ENCODE peak calls at places on chromosome 14, in four cellular contexts. One of them, this sample, is unnamed.

GRCh38 chr14:73722581-73722980 is 8.4 kb upstream of the PNMA1 start:
- DNase-seq in IMR-90: no peak
- DNase-seq in H9: no peak
- DNase-seq in mesendoderm: no peak
- DNase-seq in this sample: no peak

GRCh38 chr14:76491172-76491930 is 115.4 kb downstream of the ESRRB start:
- DNase-seq in IMR-90: no peak
- DNase-seq in H9: no peak
- DNase-seq in mesendoderm: no peak
- DNase-seq in this sample: no peak

GRCh38 chr14:57073986-57074385 is 194.7 kb downstream of the EXOC5 start:
- DNase-seq in IMR-90: no peak
- DNase-seq in H9: no peak
- DNase-seq in mesendoderm: no peak
- DNase-seq in this sample: no peak

GRCh38 chr14:76976623-76977005 is 51.9 kb downstream of the IRF2BPL start:
- DNase-seq in IMR-90: no peak
- DNase-seq in H9: no peak
- DNase-seq in mesendoderm: no peak
- DNase-seq in this sample: no peak

GRCh38 chr14:32697704-32698103 is 241.0 kb upstream of the NPAS3 start:
- DNase-seq in IMR-90: peak
- DNase-seq in H9: no peak
- DNase-seq in mesendoderm: no peak
- DNase-seq in this sample: peak

GRCh38 chr14:57982161-57982560 is 116.3 kb upstream of the SLC35F4 start:
- DNase-seq in IMR-90: no peak
- DNase-seq in H9: no peak
- DNase-seq in mesendoderm: no peak
- DNase-seq in this sample: no peak

GRCh38 chr14:28152453-28153044 is 614.0 kb upstream of the FOXG1 start:
- DNase-seq in IMR-90: no peak
- DNase-seq in H9: no peak
- DNase-seq in mesendoderm: no peak
- DNase-seq in this sample: no peak

GRCh38 chr14:105023791-105024480 is 3.1 kb upstream of the CDCA4 start:
- DNase-seq in IMR-90: peak
- DNase-seq in H9: no peak
- DNase-seq in mesendoderm: no peak
- DNase-seq in this sample: peak

GRCh38 chr14:98184467-98184866 is 1087.5 kb downstream of the BCL11B start:
- DNase-seq in IMR-90: no peak
- DNase-seq in H9: no peak
- DNase-seq in mesendoderm: no peak
- DNase-seq in this sample: no peak

GRCh38 chr14:92325835-92326234 is 2.9 kb downstream of the SLC24A4 start:
- DNase-seq in IMR-90: no peak
- DNase-seq in H9: no peak
- DNase-seq in mesendoderm: no peak
- DNase-seq in this sample: no peak

GRCh38 chr14:96102071-96102856 is 63.1 kb downstream of the C14orf132 start:
- DNase-seq in IMR-90: peak
- DNase-seq in H9: no peak
- DNase-seq in mesendoderm: peak
- DNase-seq in this sample: no peak

GRCh38 chr14:96363751-96364336 is 518 bp downstream of the GSKIP start:
- DNase-seq in IMR-90: peak
- DNase-seq in H9: peak
- DNase-seq in mesendoderm: peak
- DNase-seq in this sample: peak

GRCh38 chr14:77270361-77271112 is 469 bp downstream of the NGB start:
- DNase-seq in IMR-90: no peak
- DNase-seq in H9: no peak
- DNase-seq in mesendoderm: no peak
- DNase-seq in this sample: no peak

GRCh38 chr14:83733670-83734069 is 1796.3 kb upstream of the FLRT2 start:
- DNase-seq in IMR-90: no peak
- DNase-seq in H9: no peak
- DNase-seq in mesendoderm: peak
- DNase-seq in this sample: no peak

DNA sequence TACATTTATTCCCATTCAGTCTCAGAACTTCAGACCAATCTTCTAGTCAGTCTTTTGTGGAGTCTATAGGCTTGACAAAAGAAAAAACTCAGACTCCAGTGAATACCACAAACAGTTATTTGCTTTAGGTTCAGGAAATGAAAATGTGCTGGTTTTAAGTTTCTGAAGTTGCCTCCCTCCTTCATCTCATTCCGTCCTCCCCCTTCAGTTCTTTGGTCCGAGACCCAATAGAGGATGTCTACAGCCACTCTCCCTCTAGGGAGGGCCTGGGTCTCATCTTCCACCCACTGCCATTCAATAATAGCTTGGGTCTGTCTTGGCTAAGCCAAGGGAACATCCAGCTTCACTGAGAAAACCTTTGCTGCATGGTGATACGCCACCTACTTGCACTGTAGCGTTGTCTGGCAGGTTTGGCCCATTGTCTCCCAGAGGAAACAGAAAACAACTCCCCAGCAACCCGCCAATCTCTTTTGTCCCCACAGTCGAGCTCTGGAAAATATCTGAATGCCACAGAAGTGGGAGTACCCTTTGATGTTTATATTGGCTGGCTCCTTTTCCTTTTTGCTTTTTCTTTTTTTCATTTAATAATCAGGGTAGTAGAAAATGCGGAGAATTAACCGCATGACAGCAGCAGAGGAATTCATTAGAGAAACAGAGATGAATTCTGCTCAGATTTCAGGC is 380.0 kb downstream of the RAD51B start:
- DNase-seq in IMR-90: no peak
- DNase-seq in H9: peak
- DNase-seq in mesendoderm: peak
- DNase-seq in this sample: no peak
- H2BK120ac ChIP-seq in IMR-90: no peak
- H2BK120ac ChIP-seq in H9: no peak
- H2BK120ac ChIP-seq in mesendoderm: no peak
- H2BK120ac ChIP-seq in this sample: no peak

DNA sequence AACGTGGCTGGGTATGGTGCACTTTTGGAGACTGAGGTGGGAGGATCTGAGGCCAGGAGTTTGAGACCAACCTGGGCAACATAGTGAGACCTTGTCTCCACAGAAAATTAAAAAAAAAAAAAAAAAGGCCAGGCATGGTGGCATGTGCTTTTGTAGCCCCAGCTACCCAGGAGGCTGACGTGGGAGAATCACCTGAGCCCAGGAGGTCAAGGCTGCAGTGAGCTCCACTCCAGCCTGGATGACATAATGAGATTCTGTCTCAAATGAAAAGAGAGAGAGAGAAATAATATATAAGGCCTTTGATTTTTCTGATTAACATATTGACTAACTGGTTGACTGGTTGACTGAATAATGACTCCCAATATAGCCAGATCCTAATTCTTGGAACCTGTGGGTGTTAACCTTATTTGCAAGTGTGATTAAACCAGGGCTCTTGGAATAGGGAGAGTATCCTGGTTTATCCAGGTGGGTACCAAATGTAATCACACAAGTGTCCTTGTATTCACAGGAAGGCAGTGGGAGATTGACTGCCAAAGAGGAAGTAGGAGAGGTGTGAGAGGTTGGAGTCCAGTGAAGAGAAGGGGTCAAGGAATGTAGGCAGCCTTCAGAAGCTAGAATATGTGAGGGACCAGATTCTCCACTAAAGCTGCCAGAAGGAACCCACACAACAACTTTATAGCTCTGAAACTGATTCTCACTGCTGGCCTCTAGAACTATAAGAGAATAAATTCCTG is 12.0 kb downstream of the YY1 start:
- DNase-seq in IMR-90: no peak
- DNase-seq in H9: no peak
- DNase-seq in mesendoderm: peak
- DNase-seq in this sample: no peak
- H3K4ac ChIP-seq in IMR-90: no peak
- H3K4ac ChIP-seq in H9: no peak
- H3K4ac ChIP-seq in mesendoderm: no peak
- H3K4ac ChIP-seq in this sample: no peak

GRCh38 chr14:71606064-71606463 is 326.2 kb upstream of the RGS6 start:
- DNase-seq in IMR-90: no peak
- DNase-seq in H9: no peak
- DNase-seq in mesendoderm: no peak
- DNase-seq in this sample: no peak
- H3K23ac ChIP-seq in IMR-90: no peak
- H3K23ac ChIP-seq in H9: no peak
- H3K23ac ChIP-seq in mesendoderm: no peak
- H3K23ac ChIP-seq in this sample: no peak

DNA sequence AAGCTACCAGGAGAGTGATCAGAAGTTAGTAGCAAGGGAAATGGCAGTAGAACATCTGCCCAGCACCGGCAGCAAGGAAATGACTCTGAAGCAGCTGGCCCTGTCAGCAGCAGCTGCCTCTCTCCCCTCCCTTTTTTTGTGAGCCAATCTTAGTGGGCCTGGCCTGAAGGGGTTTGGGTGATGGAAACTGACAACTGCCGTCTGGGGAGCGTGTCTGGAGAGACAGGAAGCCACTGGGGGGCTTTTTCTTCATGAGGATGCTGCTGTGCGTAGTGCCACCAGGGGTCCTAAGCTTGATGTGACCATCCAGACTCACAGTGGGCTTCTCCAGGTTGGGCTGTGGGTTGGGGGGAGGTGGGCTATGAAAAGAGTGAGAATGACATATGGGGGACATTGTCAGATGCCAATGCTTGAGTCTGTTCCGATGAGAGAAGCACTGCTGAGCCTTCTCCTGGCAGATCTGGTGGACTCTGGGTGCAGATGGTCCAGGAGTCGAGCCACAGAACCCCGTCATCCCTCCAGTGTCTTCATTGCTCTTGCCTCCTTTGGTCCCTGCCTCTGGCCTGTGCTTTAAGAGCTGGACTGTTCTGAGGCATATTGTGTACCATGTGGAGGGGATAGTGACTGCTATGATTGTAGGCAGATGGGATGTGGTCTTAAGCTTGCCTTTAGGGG is 87.6 kb upstream of the HIF1A start:
- DNase-seq in IMR-90: no peak
- DNase-seq in H9: peak
- DNase-seq in mesendoderm: peak
- DNase-seq in this sample: no peak
- H2BK120ac ChIP-seq in IMR-90: peak
- H2BK120ac ChIP-seq in H9: no peak
- H2BK120ac ChIP-seq in mesendoderm: no peak
- H2BK120ac ChIP-seq in this sample: peak

GRCh38 chr14:24080142-24080530 is 8.8 kb downstream of the CPNE6 start:
- DNase-seq in IMR-90: no peak
- DNase-seq in H9: no peak
- DNase-seq in mesendoderm: no peak
- DNase-seq in this sample: no peak

GRCh38 chr14:24076302-24076601 is 4.9 kb downstream of the CPNE6 start:
- DNase-seq in IMR-90: no peak
- DNase-seq in H9: no peak
- DNase-seq in mesendoderm: no peak
- DNase-seq in this sample: no peak

GRCh38 chr14:24079521-24080141 is 8.3 kb downstream of the CPNE6 start:
- DNase-seq in IMR-90: no peak
- DNase-seq in H9: peak
- DNase-seq in mesendoderm: peak
- DNase-seq in this sample: no peak

GRCh38 chr14:24077086-24077485 is 5.7 kb downstream of the CPNE6 start:
- DNase-seq in IMR-90: no peak
- DNase-seq in H9: no peak
- DNase-seq in mesendoderm: no peak
- DNase-seq in this sample: no peak

GRCh38 chr14:24078146-24078545 is 6.8 kb downstream of the CPNE6 start:
- DNase-seq in IMR-90: no peak
- DNase-seq in H9: no peak
- DNase-seq in mesendoderm: peak
- DNase-seq in this sample: no peak
- H3K4ac ChIP-seq in IMR-90: no peak
- H3K4ac ChIP-seq in H9: no peak
- H3K4ac ChIP-seq in mesendoderm: no peak
- H3K4ac ChIP-seq in this sample: no peak

GRCh38 chr14:52703225-52703624 is 3.8 kb upstream of the PSMC6 start:
- DNase-seq in IMR-90: peak
- DNase-seq in H9: no peak
- DNase-seq in mesendoderm: no peak
- DNase-seq in this sample: peak

GRCh38 chr14:52706286-52706685 is 714 bp upstream of the PSMC6 start:
- DNase-seq in IMR-90: peak
- DNase-seq in H9: no peak
- DNase-seq in mesendoderm: no peak
- DNase-seq in this sample: peak

GRCh38 chr14:52711666-52712065 is 4.7 kb downstream of the PSMC6 start:
- DNase-seq in IMR-90: peak
- DNase-seq in H9: no peak
- DNase-seq in mesendoderm: no peak
- DNase-seq in this sample: no peak

GRCh38 chr14:52703664-52704063 is 3.3 kb upstream of the PSMC6 start:
- DNase-seq in IMR-90: no peak
- DNase-seq in H9: no peak
- DNase-seq in mesendoderm: no peak
- DNase-seq in this sample: no peak

DNA sequence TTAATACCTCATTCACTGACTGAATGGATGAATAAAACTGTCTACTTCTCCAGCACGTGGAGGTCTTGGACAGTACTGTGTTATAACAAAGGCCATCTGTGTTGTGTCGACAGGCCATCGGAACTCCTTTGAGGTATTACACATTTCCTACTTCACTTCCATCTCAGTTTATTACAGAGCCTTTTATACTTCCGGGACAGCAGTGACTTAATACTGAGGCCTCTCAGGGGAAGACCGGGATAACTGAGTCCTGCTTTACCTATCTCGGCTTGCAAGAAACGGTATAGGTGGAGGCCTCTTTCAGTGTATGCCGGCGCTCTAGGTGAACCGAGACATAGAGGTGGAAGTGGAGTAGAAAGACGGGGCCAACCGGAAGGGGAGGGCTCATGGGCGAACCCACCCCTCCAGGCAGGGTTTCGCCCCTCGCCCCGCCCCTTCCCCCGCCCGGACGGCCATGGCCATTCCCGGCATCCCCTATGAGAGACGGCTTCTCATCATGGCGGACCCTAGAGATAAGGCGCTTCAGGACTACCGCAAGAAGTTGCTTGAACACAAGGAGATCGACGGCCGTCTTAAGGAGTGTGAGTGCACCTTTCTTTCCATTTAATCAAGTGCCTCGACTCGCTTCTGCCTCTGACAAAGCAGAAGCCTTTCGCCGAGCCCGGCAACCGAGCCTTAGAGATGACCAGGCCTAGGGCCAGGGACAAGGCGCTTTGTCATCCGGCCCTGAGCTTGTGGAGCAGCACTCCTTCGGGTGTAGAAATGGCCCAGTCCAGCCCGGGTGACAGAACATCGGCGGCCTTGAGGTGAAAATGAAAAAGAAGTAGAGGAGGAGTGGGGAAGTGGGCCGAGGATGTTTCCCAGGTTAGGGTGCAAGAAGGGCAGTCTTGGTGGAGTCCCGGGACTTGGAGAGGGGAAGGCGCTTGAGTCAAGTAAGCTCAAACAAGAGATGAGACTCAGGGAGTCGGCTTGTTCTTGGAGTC is at the start of gene PSMC6:
- DNase-seq in IMR-90: peak
- DNase-seq in H9: peak
- DNase-seq in mesendoderm: peak
- DNase-seq in this sample: peak
- H3K23ac ChIP-seq in IMR-90: peak
- H3K23ac ChIP-seq in H9: no peak
- H3K23ac ChIP-seq in mesendoderm: no peak
- H3K23ac ChIP-seq in this sample: no peak

GRCh38 chr14:45253070-45253753 is at the start of gene MIS18BP1:
- DNase-seq in IMR-90: peak
- DNase-seq in H9: peak
- DNase-seq in mesendoderm: peak
- DNase-seq in this sample: peak
- H2BK120ac ChIP-seq in IMR-90: peak
- H2BK120ac ChIP-seq in H9: no peak
- H2BK120ac ChIP-seq in mesendoderm: no peak
- H2BK120ac ChIP-seq in this sample: peak